ENCODE peak calls at places on chromosome 2, in seven cellular contexts. H is RWPE2, T is GM23338, I is PC-9, Y is neural progenitor cell, N is K562, L is cardiac muscle cell. C is an unnamed sample.

GRCh38 chr2:20578895-20579825 is 71.7 kb downstream of the HS1BP3 start:
- DNase-seq in H (peak; percentile 90), T (peak; percentile 23), I (peak; percentile 89), Y (no peak), N (peak; percentile 93), L (peak; percentile 21), C (no peak)

GRCh38 chr2:26352892-26353291 is 6.3 kb upstream of the ADGRF3 start:
- DNase-seq in H (no peak), T (no peak), I (peak; percentile 50), Y (no peak), N (peak; percentile 65), L (no peak), C (no peak)

GRCh38 chr2:64727843-64728463 is 74.2 kb upstream of the SERTAD2 start:
- DNase-seq in H (no peak), T (peak; percentile 16), I (no peak), Y (peak; percentile 44), N (no peak), L (no peak), C (no peak)

GRCh38 chr2:143740431-143740830 is 611.2 kb downstream of the ARHGAP15 start:
- DNase-seq in H (no peak), T (no peak), I (no peak), Y (no peak), N (no peak), L (no peak), C (no peak)

GRCh38 chr2:48175254-48175653 is 269.0 kb upstream of the FBXO11 start:
- DNase-seq in H (no peak), T (no peak), I (no peak), Y (no peak), N (no peak), L (no peak), C (no peak)

GRCh38 chr2:73736378-73736777 is 767 bp downstream of the TPRKB start:
- DNase-seq in H (no peak), T (no peak), I (no peak), Y (no peak), N (no peak), L (no peak), C (no peak)

GRCh38 chr2:239441261-239441701 is 40.5 kb upstream of the HDAC4 start:
- DNase-seq in H (no peak), T (peak; percentile 8), I (no peak), Y (peak; percentile 22), N (no peak), L (no peak), C (peak; percentile 54)

GRCh38 chr2:110993557-110994231 is 127.0 kb upstream of the BCL2L11 start:
- DNase-seq in H (no peak), T (no peak), I (no peak), Y (no peak), N (no peak), L (peak; percentile 17), C (no peak)

GRCh38 chr2:64640153-64641044 is 13.3 kb downstream of the SERTAD2 start:
- DNase-seq in H (no peak), T (no peak), I (no peak), Y (no peak), N (peak; percentile 74), L (no peak), C (peak; percentile 69)

GRCh38 chr2:80086831-80087230 is 217.7 kb downstream of the LRRTM1 start:
- DNase-seq in H (no peak), T (peak; percentile 5), I (no peak), Y (peak; percentile 46), N (peak; percentile 43), L (peak; percentile 6), C (no peak)

GRCh38 chr2:222864296-222864695 is 3.5 kb downstream of the ACSL3 start:
- DNase-seq in H (no peak), T (peak; percentile 83), I (peak; percentile 76), Y (peak; percentile 42), N (peak; percentile 61), L (no peak), C (peak; percentile 49)

GRCh38 chr2:72332720-72333119 is 185.1 kb upstream of the CYP26B1 start:
- DNase-seq in H (no peak), T (no peak), I (no peak), Y (no peak), N (no peak), L (no peak), C (no peak)

GRCh38 chr2:181891966-181892794 is 650 bp downstream of the ITPRID2 start:
- DNase-seq in H (peak; percentile 63), T (peak; percentile 60), I (peak; percentile 78), Y (peak; percentile 80), N (peak; percentile 81), L (peak; percentile 72), C (peak; percentile 50)

GRCh38 chr2:164186596-164186995 is 434.7 kb downstream of the GRB14 start:
- DNase-seq in H (no peak), T (no peak), I (no peak), Y (no peak), N (no peak), L (no peak), C (no peak)

DNA sequence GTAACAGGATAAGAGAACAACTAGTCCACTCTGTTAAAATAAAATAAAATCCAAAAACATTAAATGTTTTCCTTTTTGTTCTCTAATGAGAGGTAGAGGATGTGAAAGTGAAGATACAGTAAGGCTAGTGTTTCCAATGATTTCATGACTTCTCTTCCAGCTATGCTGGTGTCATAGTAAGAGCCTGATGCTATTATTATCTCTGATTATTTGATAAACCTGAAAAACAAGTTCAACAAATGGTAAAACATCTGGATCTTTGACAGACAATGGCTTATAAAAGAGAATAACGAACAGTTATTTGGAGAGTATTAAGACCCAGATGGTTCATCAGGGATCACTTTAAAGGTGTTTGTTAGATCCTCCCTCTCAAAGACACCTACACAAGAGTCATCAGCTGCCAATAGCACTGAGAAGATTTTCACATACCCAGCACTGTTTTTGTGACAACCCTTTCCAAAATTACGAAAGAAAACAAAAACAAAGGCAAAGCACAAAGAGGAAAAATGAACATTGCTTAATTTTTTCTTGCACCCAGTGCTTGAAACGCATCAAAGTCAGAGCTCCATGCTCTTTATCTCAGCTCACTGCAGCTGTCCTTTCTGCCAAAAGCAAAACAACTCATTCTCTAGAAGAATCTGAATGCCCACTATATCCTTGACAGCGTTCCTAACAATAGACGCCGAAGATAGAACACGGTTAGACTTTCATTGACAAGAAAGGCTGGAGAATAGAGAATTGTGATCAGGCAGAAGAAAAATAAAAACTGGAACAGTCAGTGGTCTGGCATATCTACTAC is 168.6 kb downstream of the SLC8A1 start:
- DNase-seq in H (no peak), T (no peak), I (no peak), Y (no peak), N (no peak), L (no peak), C (no peak)
- H3K4me3 ChIP-seq in H (no peak overlapping the region), T (no peak overlapping the region), I (no peak overlapping the region), Y (no peak overlapping the region), N (no peak overlapping the region), L (no peak overlapping the region), C (no peak overlapping the region)

GRCh38 chr2:10129490-10129889 is 7.0 kb downstream of the RRM2 start:
- DNase-seq in H (no peak), T (no peak), I (no peak), Y (no peak), N (no peak), L (no peak), C (no peak)
- H3K36me3 ChIP-seq in H (peaks cover 88% of the 10 kb centered on the region), T (peaks cover 66% of the 10 kb centered on the region), I (peaks cover 47% of the 10 kb centered on the region), Y (peaks cover 31% of the 10 kb centered on the region), N (peaks cover 92% of the 10 kb centered on the region), L (peaks cover 8% of the 10 kb centered on the region), C (peaks cover 43% of the 10 kb centered on the region)

DNA sequence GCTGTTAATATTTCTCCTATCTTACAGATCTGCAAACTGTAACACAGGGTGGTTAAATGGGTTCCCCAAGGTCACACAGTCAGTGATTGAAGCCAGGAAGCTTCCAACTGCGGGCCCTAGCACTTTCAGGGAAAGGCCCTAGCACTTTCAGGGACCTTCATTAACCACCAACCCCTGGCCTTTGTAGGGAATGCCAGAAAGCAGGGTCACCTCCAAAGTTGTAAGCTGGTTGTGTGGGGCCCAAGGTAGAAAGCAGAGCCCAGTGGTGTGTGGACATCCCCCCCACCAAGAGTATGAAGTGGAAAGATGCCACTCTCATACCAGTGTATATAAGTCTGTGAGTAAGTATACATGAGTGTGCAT is 4.4 kb downstream of the DLX2 start:
- DNase-seq in H (no peak), T (peak; percentile 41), I (no peak), Y (no peak), N (peak; percentile 16), L (no peak), C (peak; percentile 52)
- H3K27me3 ChIP-seq in H (no peaks in the 10 kb centered on the region), T (peaks cover 98% of the 10 kb centered on the region), I (no peaks in the 10 kb centered on the region), Y (peaks cover 100% of the 10 kb centered on the region), N (no peaks in the 10 kb centered on the region), L (peaks cover 99% of the 10 kb centered on the region), C (peaks cover 96% of the 10 kb centered on the region)

DNA sequence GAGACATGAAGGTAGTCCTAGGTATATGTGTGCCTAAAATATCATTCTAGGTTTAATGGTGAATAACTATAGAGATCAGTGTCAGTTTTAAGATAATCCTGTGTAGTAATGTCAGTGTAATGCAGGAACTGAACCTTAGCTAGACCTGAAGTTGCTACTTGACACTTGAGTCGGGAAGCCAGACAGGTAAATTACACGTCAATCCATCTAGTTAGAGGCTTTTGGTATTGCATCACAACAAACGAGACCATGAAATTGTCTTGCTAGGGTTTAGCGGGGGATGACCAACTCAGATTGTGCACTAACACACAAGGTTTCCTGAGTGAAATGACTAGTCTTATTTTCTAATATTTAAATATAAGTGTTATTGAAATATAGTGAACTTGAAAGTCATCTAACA is 2.0 kb downstream of the YPEL5 start:
- DNase-seq in H (no peak), T (peak; percentile 26), I (no peak), Y (no peak), N (peak; percentile 16), L (no peak), C (peak; percentile 22)
- H3K4me3 ChIP-seq in H (no peak overlapping the region), T (peak overlapping the region; percentile 55), I (no peak overlapping the region), Y (peak overlapping the region; percentile 93), N (no peak overlapping the region), L (no peak overlapping the region), C (no peak overlapping the region)